ENCODE peak calls at places on chromosomes 12 and 14, in ten cellular contexts. H is esophagus squamous epithelium, F is left lung, P is AG04450, O is tibial artery, A is cardiac muscle cell, N is adrenal gland, E is uterus, D is hepatocyte, M is WERI-Rb-1. S is an unnamed sample.

GRCh38 chr14:68822132-68822651 is 29.3 kb upstream of the ZFP36L1 start:
- DNase-seq in H (no peak), F (no peak), P (no peak), O (no peak), A (no peak), N (no peak), E (no peak), D (no peak), M (no peak), S (no peak)

GRCh38 chr14:24094839-24095195 is 706 bp downstream of the PCK2 start:
- DNase-seq in H (no peak), F (no peak), P (no peak), O (no peak), A (peak), N (no peak), E (no peak), D (no peak), M (no peak), S (no peak)

GRCh38 chr14:38210587-38211257 is 3.0 kb downstream of the SSTR1 start:
- DNase-seq in H (no peak), F (no peak), P (no peak), O (no peak), A (peak), N (no peak), E (no peak), D (peak), M (no peak), S (no peak)

GRCh38 chr12:62657363-62657632 is 190.7 kb downstream of the MON2 start:
- DNase-seq in H (no peak), F (no peak), P (no peak), O (no peak), A (no peak), N (no peak), E (no peak), D (no peak), M (no peak), S (no peak)

GRCh38 chr12:106645074-106645421 is 62.2 kb downstream of the RFX4 start:
- DNase-seq in H (no peak), F (no peak), P (no peak), O (no peak), A (peak), N (no peak), E (no peak), D (no peak), M (no peak), S (peak)

GRCh38 chr12:98738002-98738401 is 92.9 kb downstream of the APAF1 start:
- DNase-seq in H (no peak), F (no peak), P (no peak), O (no peak), A (no peak), N (no peak), E (no peak), D (no peak), M (no peak), S (no peak)

GRCh38 chr12:88624911-88625310 is 44.6 kb upstream of the KITLG start:
- DNase-seq in H (no peak), F (no peak), P (no peak), O (no peak), A (peak), N (no peak), E (no peak), D (no peak), M (no peak), S (no peak)

GRCh38 chr12:110179291-110179690 is 55.1 kb downstream of the IFT81 start:
- DNase-seq in H (no peak), F (no peak), P (no peak), O (no peak), A (peak), N (no peak), E (no peak), D (no peak), M (no peak), S (no peak)

GRCh38 chr12:68641138-68641537 is 30.4 kb downstream of the RAP1B start:
- DNase-seq in H (no peak), F (no peak), P (no peak), O (no peak), A (no peak), N (peak), E (no peak), D (no peak), M (no peak), S (no peak)

GRCh38 chr12:79891506-79892162 is 43.3 kb downstream of the PPP1R12A start:
- DNase-seq in H (no peak), F (no peak), P (no peak), O (no peak), A (no peak), N (no peak), E (no peak), D (no peak), M (no peak), S (no peak)

GRCh38 chr12:79885956-79886490 is 48.9 kb downstream of the PPP1R12A start:
- DNase-seq in H (no peak), F (no peak), P (no peak), O (no peak), A (no peak), N (no peak), E (no peak), D (no peak), M (no peak), S (no peak)

GRCh38 chr12:79884401-79885006 is 50.4 kb downstream of the PPP1R12A start:
- DNase-seq in H (no peak), F (no peak), P (no peak), O (no peak), A (no peak), N (no peak), E (no peak), D (no peak), M (no peak), S (no peak)

GRCh38 chr12:79886917-79887519 is 47.9 kb downstream of the PPP1R12A start:
- DNase-seq in H (no peak), F (no peak), P (peak), O (no peak), A (peak), N (no peak), E (no peak), D (peak), M (no peak), S (no peak)

DNA sequence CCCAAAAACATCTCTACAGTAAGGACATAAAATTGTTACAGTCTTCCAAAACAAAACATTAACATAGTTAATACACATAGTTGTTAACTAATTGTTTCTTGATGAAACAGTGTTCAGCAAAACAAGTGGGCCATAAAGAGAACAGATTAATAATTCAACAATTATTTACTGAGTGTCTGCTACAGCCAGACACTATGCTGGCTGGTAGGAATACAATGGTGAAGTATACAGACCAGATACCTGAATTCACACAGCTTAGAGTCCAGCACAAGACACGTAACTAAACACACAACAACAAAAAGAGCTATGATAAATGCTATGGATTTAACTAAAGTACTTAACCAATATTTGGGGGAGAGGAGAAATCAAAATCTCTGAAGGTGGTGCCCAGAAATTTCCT is 47.0 kb downstream of the PPP1R12A start:
- DNase-seq in H (no peak), F (no peak), P (no peak), O (no peak), A (no peak), N (no peak), E (no peak), D (no peak), M (no peak), S (no peak)
- H3K27ac ChIP-seq in H (no peak), F (peak), P (no peak), O (peak), A (peak), N (no peak), E (no peak), D (no peak), M (no peak), S (no peak)

GRCh38 chr12:28799337-28799736 is 349.7 kb upstream of the FAR2 start:
- DNase-seq in H (no peak), F (no peak), P (no peak), O (no peak), A (no peak), N (no peak), E (no peak), D (peak), M (no peak), S (peak)

GRCh38 chr12:28794796-28795195 is 354.3 kb upstream of the FAR2 start:
- DNase-seq in H (no peak), F (no peak), P (no peak), O (no peak), A (no peak), N (no peak), E (no peak), D (no peak), M (no peak), S (no peak)

GRCh38 chr12:28795306-28795705 is 353.8 kb upstream of the FAR2 start:
- DNase-seq in H (no peak), F (no peak), P (peak), O (no peak), A (no peak), N (no peak), E (no peak), D (no peak), M (no peak), S (no peak)

GRCh38 chr12:28793767-28794166 is 355.3 kb upstream of the FAR2 start:
- DNase-seq in H (no peak), F (no peak), P (no peak), O (no peak), A (no peak), N (no peak), E (no peak), D (no peak), M (no peak), S (no peak)
- TF ChIP-seq CTCF in H (no peak), F (no peak), P (no peak), O (no peak), A (no peak), N (no peak), E (no peak), D (no peak), M (no peak), S (no peak)

GRCh38 chr12:93167841-93168492 is 209.8 kb upstream of the NUDT4 start:
- DNase-seq in H (no peak), F (no peak), P (no peak), O (no peak), A (peak), N (peak), E (no peak), D (peak), M (no peak), S (no peak)
- H3K4me3 ChIP-seq in H (peak), F (peak), P (peak), O (peak), A (peak), N (no peak), E (peak), D (peak), M (no peak), S (peak)

DNA sequence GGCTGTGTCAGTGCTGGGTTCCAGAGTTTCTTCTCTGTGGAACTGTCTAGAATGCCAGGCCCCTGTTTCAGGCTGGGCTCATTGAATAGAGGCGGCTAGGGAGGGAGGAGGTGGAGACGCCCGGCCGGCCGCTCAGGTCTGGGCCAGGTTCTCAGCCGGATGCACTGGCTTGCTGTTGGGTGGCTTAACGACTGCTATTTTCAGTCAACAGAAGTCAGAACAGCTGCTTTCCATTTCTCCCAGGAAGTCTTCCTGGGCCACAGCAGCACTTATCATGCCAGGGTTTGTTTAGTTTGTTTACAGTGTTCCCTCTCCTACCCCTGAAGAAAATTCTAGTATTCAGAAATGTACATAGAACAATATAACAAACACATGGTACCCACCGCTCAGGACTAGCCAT is 26.0 kb upstream of the VPS37B start:
- DNase-seq in H (no peak), F (no peak), P (no peak), O (no peak), A (no peak), N (no peak), E (no peak), D (no peak), M (no peak), S (no peak)
- H3K27ac ChIP-seq in H (no peak), F (no peak), P (no peak), O (no peak), A (no peak), N (no peak), E (no peak), D (no peak), M (no peak), S (no peak)

DNA sequence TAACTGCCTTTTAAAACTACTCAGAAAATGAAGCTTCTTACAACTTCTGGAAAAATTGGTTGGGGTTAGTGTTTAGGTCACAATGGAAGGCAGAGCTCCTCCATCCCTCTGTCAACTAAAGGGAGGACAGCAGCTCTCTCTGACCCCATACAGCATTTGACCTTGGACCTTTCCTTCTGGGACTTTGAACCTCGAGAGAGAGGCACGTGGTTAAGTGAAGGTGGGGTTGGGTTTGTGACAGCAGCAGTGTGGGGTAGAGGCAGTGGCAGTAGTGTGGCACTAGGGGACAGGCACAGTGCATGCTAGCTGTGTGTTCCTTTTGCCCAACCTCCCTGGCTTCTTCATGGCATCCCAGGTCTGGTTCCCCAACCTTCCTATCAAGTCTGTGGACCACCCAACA is 9.4 kb upstream of the C12orf75 start:
- DNase-seq in H (no peak), F (no peak), P (no peak), O (no peak), A (no peak), N (no peak), E (no peak), D (no peak), M (no peak), S (no peak)
- TF ChIP-seq CTCF in H (no peak), F (no peak), P (no peak), O (no peak), A (no peak), N (no peak), E (no peak), D (no peak), M (peak), S (no peak)

DNA sequence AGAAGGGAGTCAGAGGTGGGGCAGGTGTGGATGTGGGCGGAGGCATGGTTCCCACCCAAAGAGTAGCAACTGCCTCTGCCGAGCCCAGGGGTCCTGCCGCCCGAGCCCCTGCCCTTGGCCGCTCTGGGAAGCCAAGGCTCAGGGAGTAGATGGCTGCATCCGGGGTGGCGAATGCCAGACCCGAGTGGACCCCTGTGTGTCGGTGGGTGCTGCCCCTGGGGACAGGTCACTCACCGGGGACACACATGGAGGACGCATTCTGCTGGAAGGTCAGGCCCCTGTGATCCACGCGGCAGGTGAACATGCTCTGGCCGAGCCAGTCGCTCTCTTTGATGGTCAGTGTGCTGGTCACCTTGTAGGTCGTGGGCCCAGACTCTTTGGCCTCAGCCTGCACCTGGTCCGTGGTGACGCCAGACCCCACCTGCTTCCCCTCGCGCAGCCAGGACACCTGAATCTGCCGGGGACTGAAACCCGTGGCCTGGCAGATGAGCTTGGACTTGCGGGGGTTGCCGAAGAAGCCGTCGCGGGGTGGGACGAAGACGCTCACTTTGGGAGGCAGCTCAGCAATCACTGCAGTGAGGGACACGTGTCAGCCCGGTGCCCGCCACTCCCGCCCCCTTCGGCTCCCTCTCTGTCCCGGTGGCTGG is 329.0 kb downstream of the TMEM121 start:
- DNase-seq in H (no peak), F (peak), P (no peak), O (peak), A (no peak), N (no peak), E (peak), D (no peak), M (no peak), S (peak)
- H3K4me3 ChIP-seq in H (no peak), F (no peak), P (no peak), O (no peak), A (no peak), N (no peak), E (no peak), D (no peak), M (no peak), S (no peak)

GRCh38 chr14:100850841-100851585 is 25.1 kb downstream of the MEG3 start:
- DNase-seq in H (no peak), F (peak), P (no peak), O (peak), A (peak), N (peak), E (peak), D (peak), M (peak), S (peak)
- H3K27ac ChIP-seq in H (no peak), F (no peak), P (no peak), O (no peak), A (no peak), N (peak), E (no peak), D (no peak), M (no peak), S (no peak)

DNA sequence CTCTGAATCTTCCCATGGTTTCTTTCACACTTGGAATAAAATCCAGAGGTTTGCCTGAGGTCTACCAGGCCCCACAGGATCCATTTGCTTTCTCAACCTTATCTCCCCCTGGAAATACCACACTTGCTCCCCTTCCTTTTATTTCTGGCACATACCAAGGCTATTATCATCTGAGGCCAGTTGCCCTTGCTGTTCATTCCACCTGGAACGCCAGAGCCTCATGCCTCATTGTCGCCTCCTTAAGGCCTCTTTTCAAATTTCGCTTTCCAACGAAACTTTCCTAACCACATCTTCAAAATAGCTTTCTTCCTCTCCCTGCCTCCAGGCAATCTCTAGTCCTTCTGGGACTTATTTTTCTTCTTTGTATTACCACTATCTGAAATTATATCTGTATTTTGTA is 11.2 kb upstream of the LRIG3 start:
- DNase-seq in H (no peak), F (no peak), P (no peak), O (no peak), A (no peak), N (no peak), E (no peak), D (no peak), M (no peak), S (no peak)
- TF ChIP-seq CTCF in H (no peak), F (no peak), P (no peak), O (no peak), A (no peak), N (no peak), E (no peak), D (no peak), M (no peak), S (no peak)

GRCh38 chr14:50347521-50347920 is 35.4 kb downstream of the DMAC2L start:
- DNase-seq in H (no peak), F (no peak), P (no peak), O (no peak), A (peak), N (no peak), E (no peak), D (peak), M (no peak), S (no peak)
- H3K4me3 ChIP-seq in H (no peak), F (no peak), P (no peak), O (no peak), A (no peak), N (no peak), E (no peak), D (no peak), M (no peak), S (no peak)

S was measured in lower lobe of right lung.